ENCODE peak calls at places on chromosomes 4 and X, in eight cellular contexts. One of them, this sample, is unnamed.

GRCh38 chr4:148653681-148654080 is 211.5 kb upstream of the NR3C2 start:
- DNase-seq in MM.1S: no peak
- DNase-seq in uterus: no peak
- DNase-seq in thoracic aorta: no peak
- DNase-seq in thyroid gland: no peak
- DNase-seq in PC-3: no peak
- DNase-seq in endodermal cell: no peak
- DNase-seq in mammary epithelial cell: no peak
- DNase-seq in this sample: peak; percentile 13

GRCh38 chrX:11557120-11557519 is 108.6 kb downstream of the ARHGAP6 start:
- DNase-seq in MM.1S: no peak
- DNase-seq in uterus: no peak
- DNase-seq in thoracic aorta: no peak
- DNase-seq in thyroid gland: no peak
- DNase-seq in PC-3: peak; percentile 88
- DNase-seq in endodermal cell: no peak
- DNase-seq in mammary epithelial cell: peak; percentile 58
- DNase-seq in this sample: peak; percentile 67

GRCh38 chr4:118754890-118755289 is 69.7 kb downstream of the METTL14 start:
- DNase-seq in MM.1S: no peak
- DNase-seq in uterus: no peak
- DNase-seq in thoracic aorta: no peak
- DNase-seq in thyroid gland: no peak
- DNase-seq in PC-3: no peak
- DNase-seq in endodermal cell: no peak
- DNase-seq in mammary epithelial cell: no peak
- DNase-seq in this sample: no peak

GRCh38 chr4:8850074-8850829 is 21.4 kb downstream of the HMX1 start:
- DNase-seq in MM.1S: no peak
- DNase-seq in uterus: no peak
- DNase-seq in thoracic aorta: no peak
- DNase-seq in thyroid gland: no peak
- DNase-seq in PC-3: no peak
- DNase-seq in endodermal cell: peak; percentile 36
- DNase-seq in mammary epithelial cell: no peak
- DNase-seq in this sample: no peak

GRCh38 chrX:53714580-53715335 is 28.2 kb upstream of the HUWE1 start:
- DNase-seq in MM.1S: no peak
- DNase-seq in uterus: no peak
- DNase-seq in thoracic aorta: no peak
- DNase-seq in thyroid gland: peak; percentile 58
- DNase-seq in PC-3: peak; percentile 89
- DNase-seq in endodermal cell: peak; percentile 68
- DNase-seq in mammary epithelial cell: peak; percentile 69
- DNase-seq in this sample: peak; percentile 59

GRCh38 chr4:48296330-48296729 is 26.7 kb upstream of the TEC start:
- DNase-seq in MM.1S: peak; percentile 85
- DNase-seq in uterus: no peak
- DNase-seq in thoracic aorta: no peak
- DNase-seq in thyroid gland: no peak
- DNase-seq in PC-3: no peak
- DNase-seq in endodermal cell: peak; percentile 60
- DNase-seq in mammary epithelial cell: no peak
- DNase-seq in this sample: no peak

GRCh38 chr4:4848540-4848939 is 10.9 kb upstream of the MSX1 start:
- DNase-seq in MM.1S: no peak
- DNase-seq in uterus: no peak
- DNase-seq in thoracic aorta: no peak
- DNase-seq in thyroid gland: no peak
- DNase-seq in PC-3: no peak
- DNase-seq in endodermal cell: peak; percentile 33
- DNase-seq in mammary epithelial cell: no peak
- DNase-seq in this sample: no peak

GRCh38 chrX:19373034-19373891 is 29.5 kb downstream of the PDHA1 start:
- DNase-seq in MM.1S: no peak
- DNase-seq in uterus: no peak
- DNase-seq in thoracic aorta: no peak
- DNase-seq in thyroid gland: no peak
- DNase-seq in PC-3: no peak
- DNase-seq in endodermal cell: peak; percentile 54
- DNase-seq in mammary epithelial cell: no peak
- DNase-seq in this sample: no peak

GRCh38 chr4:2863649-2864048 is 20.0 kb downstream of the ADD1 start:
- DNase-seq in MM.1S: no peak
- DNase-seq in uterus: no peak
- DNase-seq in thoracic aorta: no peak
- DNase-seq in thyroid gland: no peak
- DNase-seq in PC-3: no peak
- DNase-seq in endodermal cell: no peak
- DNase-seq in mammary epithelial cell: no peak
- DNase-seq in this sample: no peak

GRCh38 chr4:2862528-2862927 is 18.9 kb downstream of the ADD1 start:
- DNase-seq in MM.1S: no peak
- DNase-seq in uterus: no peak
- DNase-seq in thoracic aorta: no peak
- DNase-seq in thyroid gland: no peak
- DNase-seq in PC-3: peak; percentile 45
- DNase-seq in endodermal cell: peak; percentile 81
- DNase-seq in mammary epithelial cell: peak; percentile 7
- DNase-seq in this sample: no peak

GRCh38 chr4:2860391-2861348 is 17.0 kb downstream of the ADD1 start:
- DNase-seq in MM.1S: no peak
- DNase-seq in uterus: peak; percentile 46
- DNase-seq in thoracic aorta: no peak
- DNase-seq in thyroid gland: peak; percentile 28
- DNase-seq in PC-3: no peak
- DNase-seq in endodermal cell: peak; percentile 61
- DNase-seq in mammary epithelial cell: no peak
- DNase-seq in this sample: no peak

GRCh38 chr4:2859514-2859913 is 15.9 kb downstream of the ADD1 start:
- DNase-seq in MM.1S: no peak
- DNase-seq in uterus: no peak
- DNase-seq in thoracic aorta: no peak
- DNase-seq in thyroid gland: no peak
- DNase-seq in PC-3: no peak
- DNase-seq in endodermal cell: no peak
- DNase-seq in mammary epithelial cell: no peak
- DNase-seq in this sample: no peak

DNA sequence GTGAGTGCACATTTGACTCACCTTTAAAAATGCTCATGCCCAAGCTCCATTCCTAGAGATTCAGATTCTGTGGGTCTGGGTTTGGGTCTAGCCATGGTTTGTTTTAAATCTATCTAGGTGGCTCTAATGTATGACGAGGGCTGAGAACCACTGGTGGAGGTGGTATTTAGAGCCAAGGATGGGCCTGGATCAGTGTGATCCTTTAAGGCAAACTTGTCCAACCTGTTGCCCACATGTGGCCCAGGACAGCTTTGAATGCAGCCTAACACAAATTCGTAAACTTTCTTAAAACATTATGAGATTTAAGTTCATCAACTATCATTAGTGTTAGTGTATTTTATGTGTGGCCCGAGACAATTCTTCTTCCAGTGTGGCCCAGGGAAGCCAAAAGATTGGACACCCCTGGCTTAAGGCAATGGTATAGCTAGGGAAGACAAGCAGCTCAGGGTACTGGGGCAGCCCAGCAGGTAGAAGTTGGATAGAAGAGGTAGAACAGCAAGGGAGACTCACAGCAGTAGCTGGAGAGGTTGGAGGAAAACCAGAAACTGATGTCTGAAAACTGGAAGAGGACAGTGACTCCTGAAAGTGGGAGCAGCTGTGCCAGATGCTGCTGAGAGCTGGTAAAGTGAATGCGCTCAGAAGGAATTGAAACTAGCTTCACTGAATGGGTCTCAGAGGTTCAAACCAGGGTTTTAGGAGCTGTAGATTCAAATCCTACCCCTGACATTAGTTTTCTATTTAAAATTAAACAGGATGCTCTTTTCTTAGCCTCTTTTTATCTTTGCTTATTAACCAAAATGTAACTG is 18.2 kb downstream of the ADD1 start:
- DNase-seq in MM.1S: no peak
- DNase-seq in uterus: no peak
- DNase-seq in thoracic aorta: no peak
- DNase-seq in thyroid gland: no peak
- DNase-seq in PC-3: no peak
- DNase-seq in endodermal cell: no peak
- DNase-seq in mammary epithelial cell: no peak
- DNase-seq in this sample: no peak
- H3K4me1 ChIP-seq in MM.1S: peaks cover 22% of the 10 kb centered on the region
- H3K4me1 ChIP-seq in uterus: peaks cover 25% of the 10 kb centered on the region
- H3K4me1 ChIP-seq in thoracic aorta: peaks cover 48% of the 10 kb centered on the region
- H3K4me1 ChIP-seq in thyroid gland: peaks cover 81% of the 10 kb centered on the region
- H3K4me1 ChIP-seq in PC-3: peaks cover 12% of the 10 kb centered on the region
- H3K4me1 ChIP-seq in endodermal cell: peaks cover 27% of the 10 kb centered on the region
- H3K4me1 ChIP-seq in mammary epithelial cell: no peaks in the 10 kb centered on the region
- H3K4me1 ChIP-seq in this sample: peaks cover 19% of the 10 kb centered on the region

GRCh38 chr4:155026715-155027114 is 181.7 kb upstream of the NPY2R start:
- DNase-seq in MM.1S: no peak
- DNase-seq in uterus: no peak
- DNase-seq in thoracic aorta: no peak
- DNase-seq in thyroid gland: no peak
- DNase-seq in PC-3: no peak
- DNase-seq in endodermal cell: no peak
- DNase-seq in mammary epithelial cell: no peak
- DNase-seq in this sample: no peak

GRCh38 chr4:155025762-155026457 is 182.5 kb upstream of the NPY2R start:
- DNase-seq in MM.1S: peak; percentile 54
- DNase-seq in uterus: no peak
- DNase-seq in thoracic aorta: no peak
- DNase-seq in thyroid gland: peak; percentile 54
- DNase-seq in PC-3: peak; percentile 79
- DNase-seq in endodermal cell: peak; percentile 94
- DNase-seq in mammary epithelial cell: peak; percentile 36
- DNase-seq in this sample: no peak
- TF ChIP-seq CTCF in MM.1S: peak; percentile 57
- TF ChIP-seq CTCF in uterus: no peak
- TF ChIP-seq CTCF in thoracic aorta: peak; percentile 22
- TF ChIP-seq CTCF in thyroid gland: peak; percentile 46
- TF ChIP-seq CTCF in PC-3: peak; percentile 84
- TF ChIP-seq CTCF in endodermal cell: peak; percentile 96
- TF ChIP-seq CTCF in mammary epithelial cell: peak; percentile 43
- TF ChIP-seq CTCF in this sample: peak; percentile 40

GRCh38 chrX:39853417-39853816 is 244.3 kb downstream of the BCOR start:
- DNase-seq in MM.1S: no peak
- DNase-seq in uterus: no peak
- DNase-seq in thoracic aorta: no peak
- DNase-seq in thyroid gland: no peak
- DNase-seq in PC-3: no peak
- DNase-seq in endodermal cell: no peak
- DNase-seq in mammary epithelial cell: no peak
- DNase-seq in this sample: no peak

GRCh38 chrX:39854772-39855747 is 242.7 kb downstream of the BCOR start:
- DNase-seq in MM.1S: peak; percentile 72
- DNase-seq in uterus: no peak
- DNase-seq in thoracic aorta: no peak
- DNase-seq in thyroid gland: no peak
- DNase-seq in PC-3: no peak
- DNase-seq in endodermal cell: no peak
- DNase-seq in mammary epithelial cell: no peak
- DNase-seq in this sample: no peak

GRCh38 chrX:39855748-39856129 is 242.0 kb downstream of the BCOR start:
- DNase-seq in MM.1S: peak; percentile 94
- DNase-seq in uterus: no peak
- DNase-seq in thoracic aorta: no peak
- DNase-seq in thyroid gland: no peak
- DNase-seq in PC-3: peak; percentile 77
- DNase-seq in endodermal cell: peak; percentile 76
- DNase-seq in mammary epithelial cell: peak; percentile 19
- DNase-seq in this sample: no peak

GRCh38 chrX:39857780-39858179 is 240.0 kb downstream of the BCOR start:
- DNase-seq in MM.1S: no peak
- DNase-seq in uterus: no peak
- DNase-seq in thoracic aorta: no peak
- DNase-seq in thyroid gland: no peak
- DNase-seq in PC-3: peak; percentile 20
- DNase-seq in endodermal cell: no peak
- DNase-seq in mammary epithelial cell: no peak
- DNase-seq in this sample: no peak

GRCh38 chrX:39856472-39857121 is 241.2 kb downstream of the BCOR start:
- DNase-seq in MM.1S: no peak
- DNase-seq in uterus: no peak
- DNase-seq in thoracic aorta: no peak
- DNase-seq in thyroid gland: no peak
- DNase-seq in PC-3: no peak
- DNase-seq in endodermal cell: no peak
- DNase-seq in mammary epithelial cell: no peak
- DNase-seq in this sample: no peak
- H3K4me1 ChIP-seq in MM.1S: peaks cover 39% of the 10 kb centered on the region
- H3K4me1 ChIP-seq in uterus: no peaks in the 10 kb centered on the region
- H3K4me1 ChIP-seq in thoracic aorta: peaks cover 8% of the 10 kb centered on the region
- H3K4me1 ChIP-seq in thyroid gland: peaks cover 4% of the 10 kb centered on the region
- H3K4me1 ChIP-seq in PC-3: peaks cover 44% of the 10 kb centered on the region
- H3K4me1 ChIP-seq in endodermal cell: no peaks in the 10 kb centered on the region
- H3K4me1 ChIP-seq in mammary epithelial cell: peaks cover 11% of the 10 kb centered on the region
- H3K4me1 ChIP-seq in this sample: no peaks in the 10 kb centered on the region

GRCh38 chr4:88794087-88794486 is 96.5 kb upstream of the NAP1L5 start:
- DNase-seq in MM.1S: no peak
- DNase-seq in uterus: no peak
- DNase-seq in thoracic aorta: no peak
- DNase-seq in thyroid gland: no peak
- DNase-seq in PC-3: no peak
- DNase-seq in endodermal cell: no peak
- DNase-seq in mammary epithelial cell: no peak
- DNase-seq in this sample: no peak

GRCh38 chr4:88792268-88792781 is 94.7 kb upstream of the NAP1L5 start:
- DNase-seq in MM.1S: no peak
- DNase-seq in uterus: no peak
- DNase-seq in thoracic aorta: no peak
- DNase-seq in thyroid gland: no peak
- DNase-seq in PC-3: peak; percentile 63
- DNase-seq in endodermal cell: no peak
- DNase-seq in mammary epithelial cell: peak; percentile 96
- DNase-seq in this sample: peak; percentile 94

GRCh38 chr4:88792821-88793220 is 95.2 kb upstream of the NAP1L5 start:
- DNase-seq in MM.1S: no peak
- DNase-seq in uterus: no peak
- DNase-seq in thoracic aorta: no peak
- DNase-seq in thyroid gland: no peak
- DNase-seq in PC-3: peak; percentile 11
- DNase-seq in endodermal cell: no peak
- DNase-seq in mammary epithelial cell: no peak
- DNase-seq in this sample: no peak

GRCh38 chr4:88793473-88793872 is 95.8 kb upstream of the NAP1L5 start:
- DNase-seq in MM.1S: no peak
- DNase-seq in uterus: no peak
- DNase-seq in thoracic aorta: no peak
- DNase-seq in thyroid gland: no peak
- DNase-seq in PC-3: no peak
- DNase-seq in endodermal cell: no peak
- DNase-seq in mammary epithelial cell: no peak
- DNase-seq in this sample: no peak

DNA sequence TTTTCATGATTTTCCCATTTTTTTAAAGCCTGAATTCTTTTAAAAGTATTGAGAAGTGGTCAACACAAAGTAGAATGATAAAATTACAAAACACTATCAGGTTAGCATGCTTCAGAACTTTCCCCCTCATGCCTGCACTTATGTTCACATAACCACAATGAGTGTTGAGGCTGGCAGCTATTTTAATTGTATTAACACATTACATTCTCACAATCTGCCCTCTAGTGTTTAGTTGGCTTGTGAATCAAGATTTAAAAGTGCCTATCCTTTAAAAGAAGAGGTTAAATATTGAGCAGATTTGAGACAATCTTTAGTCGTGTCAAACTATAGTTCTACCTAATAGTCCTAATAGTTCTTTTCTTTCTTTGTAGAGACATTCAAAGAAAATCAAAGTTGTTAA is 93.6 kb upstream of the NAP1L5 start:
- DNase-seq in MM.1S: peak; percentile 46
- DNase-seq in uterus: no peak
- DNase-seq in thoracic aorta: no peak
- DNase-seq in thyroid gland: no peak
- DNase-seq in PC-3: peak; percentile 45
- DNase-seq in endodermal cell: no peak
- DNase-seq in mammary epithelial cell: peak; percentile 42
- DNase-seq in this sample: no peak
- TF ChIP-seq CTCF in MM.1S: peak; percentile 36
- TF ChIP-seq CTCF in uterus: no peak
- TF ChIP-seq CTCF in thoracic aorta: no peak
- TF ChIP-seq CTCF in thyroid gland: no peak
- TF ChIP-seq CTCF in PC-3: peak; percentile 60
- TF ChIP-seq CTCF in endodermal cell: peak; percentile 59
- TF ChIP-seq CTCF in mammary epithelial cell: peak; percentile 31
- TF ChIP-seq CTCF in this sample: peak; percentile 65